ENCODE peak calls at places on chromosome 12, in four cellular contexts. F is A549, T is H54, O is NB4. P is an unnamed sample.

GRCh38 chr12:118374126-118374725 is 1.5 kb upstream of the TAOK3 start:
- DNase-seq in F (no peak), T (no peak), O (no peak), P (no peak)

GRCh38 chr12:132314035-132314434 is 15.4 kb downstream of the GALNT9 start:
- DNase-seq in F (no peak), T (no peak), O (no peak), P (no peak)

GRCh38 chr12:28777603-28778365 is 371.3 kb upstream of the FAR2 start:
- DNase-seq in F (no peak), T (no peak), O (no peak), P (no peak)

GRCh38 chr12:64687816-64688599 is 71.2 kb downstream of the GNS start:
- DNase-seq in F (no peak), T (no peak), O (peak), P (no peak)

GRCh38 chr12:124543591-124544310 is 23.7 kb downstream of the NCOR2 start:
- DNase-seq in F (no peak), T (no peak), O (no peak), P (no peak)

GRCh38 chr12:76863005-76863670 is 15.7 kb downstream of the CSRP2 start:
- DNase-seq in F (no peak), T (no peak), O (no peak), P (no peak)

GRCh38 chr12:117402363-117402762 is 40.9 kb upstream of the NOS1 start:
- DNase-seq in F (no peak), T (no peak), O (peak), P (no peak)

GRCh38 chr12:92558806-92559205 is 144.0 kb upstream of the PLEKHG7 start:
- DNase-seq in F (no peak), T (no peak), O (no peak), P (no peak)

GRCh38 chr12:68157295-68157871 is 2.2 kb downstream of the IFNG start:
- DNase-seq in F (no peak), T (no peak), O (no peak), P (no peak)

GRCh38 chr12:153080-153746 is 60.7 kb downstream of the SLC6A12 start:
- DNase-seq in F (peak), T (peak), O (peak), P (peak)

GRCh38 chr12:74890237-74890599 is 319.4 kb downstream of the KCNC2 start:
- DNase-seq in F (peak), T (peak), O (peak), P (no peak)

GRCh38 chr12:22299294-22299912 is 35.1 kb downstream of the ST8SIA1 start:
- DNase-seq in F (no peak), T (no peak), O (peak), P (peak)

GRCh38 chr12:12985817-12986408 is 14.2 kb downstream of the HEBP1 start:
- DNase-seq in F (peak), T (no peak), O (peak), P (peak)

GRCh38 chr12:116361404-116362223 is 84.1 kb upstream of the MED13L start:
- DNase-seq in F (no peak), T (no peak), O (no peak), P (no peak)

GRCh38 chr12:107349008-107349747 is 255.8 kb upstream of the CRY1 start:
- DNase-seq in F (peak), T (peak), O (no peak), P (no peak)

GRCh38 chr12:123602651-123603195 is 824 bp downstream of the DDX55 start:
- DNase-seq in F (no peak), T (no peak), O (peak), P (peak)

GRCh38 chr12:68305278-68305677 is 26.9 kb downstream of the MDM1 start:
- DNase-seq in F (no peak), T (no peak), O (no peak), P (no peak)

GRCh38 chr12:98402671-98403070 is 112.7 kb upstream of the TMPO start:
- DNase-seq in F (no peak), T (no peak), O (no peak), P (no peak)

GRCh38 chr12:123056053-123056452 is 75.6 kb downstream of the ARL6IP4 start:
- DNase-seq in F (no peak), T (peak), O (no peak), P (no peak)

GRCh38 chr12:25089738-25090137 is 105.2 kb downstream of the DNAI7 start:
- DNase-seq in F (no peak), T (no peak), O (peak), P (no peak)

GRCh38 chr12:12004524-12004923 is 66.2 kb upstream of the BCL2L14 start:
- DNase-seq in F (no peak), T (no peak), O (no peak), P (no peak)

GRCh38 chr12:69173358-69173757 is 66.0 kb upstream of the CPSF6 start:
- DNase-seq in F (no peak), T (no peak), O (no peak), P (no peak)

GRCh38 chr12:57845478-57846284 is 848 bp downstream of the CTDSP2 start:
- DNase-seq in F (peak), T (peak), O (peak), P (peak)

GRCh38 chr12:114457620-114458019 is 51.7 kb upstream of the TBX5 start:
- DNase-seq in F (no peak), T (no peak), O (no peak), P (no peak)

GRCh38 chr12:9143137-9143536 is 27.4 kb upstream of the A2M start:
- DNase-seq in F (no peak), T (no peak), O (no peak), P (no peak)

GRCh38 chr12:132244724-132245295 is 84.6 kb downstream of the GALNT9 start:
- DNase-seq in F (no peak), T (no peak), O (no peak), P (no peak)

GRCh38 chr12:77953515-77953914 is 122.8 kb downstream of the NAV3 start:
- DNase-seq in F (no peak), T (no peak), O (no peak), P (no peak)

GRCh38 chr12:44525806-44526654 is 350.1 kb downstream of the NELL2 start:
- DNase-seq in F (no peak), T (no peak), O (no peak), P (no peak)

GRCh38 chr12:101110856-101111255 is 99.2 kb downstream of the SLC5A8 start:
- DNase-seq in F (no peak), T (no peak), O (no peak), P (no peak)

GRCh38 chr12:3034067-3034750 is 43.0 kb upstream of the TSPAN9 start:
- DNase-seq in F (peak), T (peak), O (peak), P (peak)

GRCh38 chr12:20946732-20947131 is 136.2 kb downstream of the SLCO1B3 start:
- DNase-seq in F (no peak), T (no peak), O (peak), P (peak)

GRCh38 chr12:45725631-45726593 is 3.6 kb upstream of the ARID2 start:
- DNase-seq in F (peak), T (peak), O (peak), P (peak)

GRCh38 chr12:133038310-133038709 is 1.0 kb downstream of the ZNF84 start:
- DNase-seq in F (no peak), T (no peak), O (peak), P (peak)

GRCh38 chr12:6396031-6396430 is 12.1 kb downstream of the LTBR start:
- DNase-seq in F (no peak), T (no peak), O (no peak), P (no peak)

GRCh38 chr12:53096089-53096741 is 1.3 kb upstream of the IGFBP6 start:
- DNase-seq in F (no peak), T (no peak), O (no peak), P (no peak)
- TF ChIP-seq POLR2A in F (no peak), T (no peak), O (no peak), P (no peak)

DNA sequence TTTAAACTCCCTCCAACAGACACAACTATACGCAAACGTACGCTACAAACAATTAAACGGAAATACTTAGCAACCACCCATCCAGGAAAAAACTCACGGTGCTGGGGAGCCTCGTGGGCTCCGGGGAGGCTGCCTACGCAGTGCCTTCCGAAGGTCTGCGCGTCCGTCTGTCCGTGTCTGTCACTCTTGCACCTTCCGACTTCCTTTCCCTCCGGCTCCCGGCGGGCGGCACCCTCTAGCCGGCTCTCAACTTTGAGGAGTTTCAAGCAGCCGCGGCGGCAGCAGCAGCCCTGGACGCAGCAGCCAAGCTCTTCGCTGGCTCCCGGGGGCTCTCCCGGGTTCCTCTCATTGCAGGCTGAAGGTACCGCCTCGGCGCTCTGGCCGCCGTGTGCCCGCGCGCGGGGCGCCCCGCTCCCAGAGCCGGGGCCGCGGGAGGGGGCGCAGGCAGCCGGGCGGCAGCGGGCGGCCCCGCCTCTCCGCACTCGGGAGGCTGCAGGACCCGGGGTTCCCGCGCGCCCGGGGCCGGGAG is at the start of gene PCED1B:
- DNase-seq in F (no peak), T (no peak), O (peak), P (peak)
- TF ChIP-seq POLR2A in F (peak), T (no peak), O (no peak), P (no peak)

GRCh38 chr12:23669691-23670090 is 279.8 kb downstream of the SOX5 start:
- DNase-seq in F (no peak), T (no peak), O (no peak), P (no peak)
- TF ChIP-seq POLR2A in F (no peak), T (no peak), O (no peak), P (no peak)

DNA sequence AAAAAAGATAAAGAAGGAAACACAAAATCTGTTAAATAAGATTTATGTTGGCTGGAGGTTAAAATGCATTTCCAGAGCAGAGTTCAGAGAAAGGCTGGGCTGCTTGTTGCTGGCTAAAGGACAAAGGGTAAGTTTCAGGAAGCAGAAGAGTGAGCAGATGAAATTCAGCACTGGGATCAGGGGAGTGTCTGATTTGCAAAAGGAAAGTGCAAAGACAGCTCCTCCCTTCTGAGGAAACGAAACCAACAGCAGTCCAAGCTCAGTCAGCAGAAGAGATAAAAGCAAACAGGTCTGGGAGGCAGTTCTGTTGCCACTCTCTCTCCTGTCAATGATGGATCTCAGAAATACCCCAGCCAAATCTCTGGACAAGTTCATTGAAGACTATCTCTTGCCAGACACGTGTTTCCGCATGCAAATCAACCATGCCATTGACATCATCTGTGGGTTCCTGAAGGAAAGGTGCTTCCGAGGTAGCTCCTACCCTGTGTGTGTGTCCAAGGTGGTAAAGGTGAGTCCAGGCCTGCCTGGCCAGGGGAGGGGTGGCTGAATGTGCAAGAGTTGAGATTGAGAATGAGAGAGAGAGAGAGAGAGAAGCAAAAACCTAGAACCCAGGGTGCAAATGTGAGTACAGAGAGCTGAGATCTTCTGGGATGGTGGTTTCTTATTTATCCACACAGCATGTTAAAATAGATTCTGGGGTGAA is at the start of gene OAS1:
- DNase-seq in F (peak), T (peak), O (peak), P (no peak)
- TF ChIP-seq POLR2A in F (no peak), T (no peak), O (no peak), P (no peak)

DNA sequence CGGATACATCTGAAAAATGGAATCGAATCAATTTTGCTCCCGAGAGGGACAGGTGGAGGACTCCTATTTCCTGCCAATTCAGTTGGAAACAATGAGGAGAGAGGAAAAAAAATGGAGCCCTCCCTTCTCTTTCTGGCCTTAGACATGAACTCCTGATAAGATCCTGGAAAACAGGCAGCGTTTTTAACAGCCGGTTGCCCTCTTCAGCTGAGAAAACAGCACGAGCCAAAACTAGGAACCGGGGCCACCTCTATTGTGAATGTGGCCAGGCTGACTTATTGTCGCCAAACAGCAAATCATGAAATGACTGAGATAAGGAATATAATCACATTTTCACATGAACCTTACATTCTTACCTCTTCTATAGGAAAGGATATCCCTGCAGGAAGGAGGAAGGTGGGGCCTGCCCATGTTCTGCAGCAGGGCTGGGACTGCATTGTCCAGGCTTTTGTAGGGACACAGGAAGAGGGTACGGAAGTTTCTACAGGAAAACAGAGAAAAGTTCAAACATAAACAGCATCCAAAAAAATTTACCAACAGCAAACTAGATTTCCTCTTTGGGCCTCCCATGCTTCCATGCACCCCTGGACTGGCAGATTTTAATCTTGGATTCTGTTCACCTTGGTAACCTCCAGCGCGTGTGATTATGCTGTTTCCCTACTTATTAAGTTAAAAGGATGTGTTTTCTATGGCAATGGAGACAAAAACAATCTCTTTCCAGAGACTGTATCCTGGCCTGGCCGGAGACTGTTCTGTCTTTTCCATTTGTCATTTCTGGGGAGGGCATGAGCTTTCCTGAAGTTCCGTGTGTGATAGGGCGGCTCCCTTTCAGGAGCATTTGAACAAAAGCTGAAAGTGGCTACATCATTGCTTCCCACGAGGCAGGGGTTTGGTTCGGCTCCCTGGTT is 29.0 kb upstream of the ELK3 start:
- DNase-seq in F (no peak), T (no peak), O (no peak), P (no peak)
- TF ChIP-seq POLR2A in F (no peak), T (no peak), O (no peak), P (no peak)

GRCh38 chr12:55720071-55720564 is at the start of gene RDH5:
- DNase-seq in F (no peak), T (peak), O (no peak), P (no peak)
- TF ChIP-seq POLR2A in F (no peak), T (no peak), O (no peak), P (no peak)

GRCh38 chr12:120264086-120264485 is 1.4 kb downstream of the PXN start:
- DNase-seq in F (no peak), T (no peak), O (no peak), P (peak)

GRCh38 chr12:120265203-120265482 is 387 bp downstream of the PXN start:
- DNase-seq in F (no peak), T (no peak), O (no peak), P (no peak)

GRCh38 chr12:120265483-120266179 is at the start of gene PXN:
- DNase-seq in F (peak), T (peak), O (peak), P (peak)

GRCh38 chr12:120263725-120264040 is 1.8 kb downstream of the PXN start:
- DNase-seq in F (no peak), T (no peak), O (no peak), P (no peak)

GRCh38 chr12:120264511-120265202 is 873 bp downstream of the PXN start:
- DNase-seq in F (no peak), T (no peak), O (no peak), P (no peak)
- TF ChIP-seq POLR2A in F (no peak), T (no peak), O (no peak), P (no peak)

DNA sequence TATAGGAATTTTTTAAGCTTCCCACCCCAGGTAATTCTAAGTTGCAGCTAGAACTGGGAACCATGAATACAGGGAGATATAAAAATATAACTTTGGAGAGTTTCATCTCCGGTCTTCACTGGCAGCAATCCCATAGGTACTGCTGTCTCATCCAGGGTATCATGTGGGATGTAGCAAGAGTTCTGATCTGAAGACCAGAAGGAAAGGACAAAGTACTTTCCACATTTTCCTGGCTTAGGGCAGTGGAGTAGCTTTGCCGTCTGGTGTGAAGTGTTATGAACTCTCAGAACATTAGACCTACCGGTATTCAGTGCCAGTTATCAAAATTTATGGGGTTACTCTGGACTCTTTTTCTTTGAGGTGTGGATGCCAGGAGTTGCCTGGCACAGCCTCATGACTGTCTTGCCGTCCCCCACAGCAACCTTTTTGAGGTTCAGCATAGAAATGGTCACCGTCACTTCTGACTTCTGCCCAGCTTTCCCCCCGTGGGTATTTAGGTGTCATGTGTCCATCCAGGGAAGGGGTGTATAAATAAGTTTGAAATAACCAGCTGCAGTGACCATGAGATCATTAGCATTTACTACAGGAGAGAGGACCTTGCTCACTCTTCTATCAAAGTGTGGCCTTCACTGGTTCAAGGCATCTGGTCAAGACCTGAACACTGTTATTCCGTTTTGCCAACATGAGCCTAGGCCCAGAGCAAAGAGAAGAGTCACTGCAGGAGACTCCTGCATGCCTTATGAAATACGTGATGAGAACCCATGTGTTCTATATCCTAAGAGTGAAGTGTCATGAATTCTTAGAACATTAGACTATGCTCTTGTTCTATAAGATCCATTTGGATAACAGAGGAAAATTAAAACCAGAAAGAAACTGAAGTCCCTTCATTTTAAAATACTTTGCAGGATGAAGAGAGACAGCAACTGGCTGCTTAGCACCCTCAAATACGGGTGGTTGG is 22.2 kb downstream of the TMEM233 start:
- DNase-seq in F (no peak), T (no peak), O (no peak), P (no peak)
- TF ChIP-seq POLR2A in F (no peak), T (no peak), O (no peak), P (no peak)

DNA sequence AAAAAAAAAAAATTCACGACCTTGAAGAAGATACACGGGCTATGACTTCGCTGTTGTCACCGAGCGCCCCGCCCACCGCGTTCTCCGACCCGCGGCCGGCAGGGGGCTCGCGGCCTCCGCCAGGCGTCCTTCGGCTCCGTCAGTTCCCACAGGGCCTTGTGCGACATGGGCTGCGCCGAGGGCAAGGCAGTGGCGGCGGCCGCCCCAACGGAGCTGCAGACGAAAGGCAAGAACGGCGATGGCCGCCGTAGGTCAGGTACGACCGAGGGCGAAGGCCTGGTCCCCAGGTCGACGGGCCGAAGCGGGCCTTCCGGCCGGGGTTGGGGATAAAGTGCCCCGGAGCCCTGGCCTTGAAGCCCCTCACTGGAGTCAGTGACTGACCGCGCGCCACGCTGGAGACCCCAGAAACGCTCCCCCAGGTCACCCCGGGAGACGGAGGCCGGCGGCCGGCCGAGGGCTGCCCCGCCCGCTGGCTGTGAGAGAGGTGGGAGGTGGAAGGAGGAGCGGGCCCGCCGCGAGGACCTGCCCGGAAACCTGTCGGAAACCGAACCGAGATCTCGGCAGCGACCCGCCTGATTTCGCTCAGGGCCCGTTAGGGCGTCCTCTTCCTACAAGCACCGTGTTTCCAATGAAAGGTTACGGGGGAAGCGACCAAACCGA is at the start of gene TXNRD1:
- DNase-seq in F (peak), T (no peak), O (peak), P (peak)
- TF ChIP-seq POLR2A in F (peak), T (no peak), O (no peak), P (no peak)